ENCODE peak calls at places on chromosome 3, in eight cellular contexts. N is memory B cell, G is EL, P is HS-27A, O is NCI-H1105, I is GM04504, Y is heart right ventricle, U is RWPE1. M is an unnamed sample.

GRCh38 chr3:171876651-171877272 is 33.6 kb downstream of the TMEM212 start:
- DNase-seq in N (no peak), G (peak; percentile 92), P (peak; percentile 74), O (no peak), I (peak; percentile 88), Y (no peak), U (peak; percentile 66), M (no peak)

GRCh38 chr3:107598926-107599754 is 76.4 kb downstream of the BBX start:
- DNase-seq in N (peak; percentile 21), G (peak; percentile 21), P (no peak), O (peak; percentile 9), I (no peak), Y (peak; percentile 56), U (peak; percentile 17), M (peak; percentile 41)

GRCh38 chr3:112775011-112775742 is 71.5 kb downstream of the CD200R1L start:
- DNase-seq in N (no peak), G (peak; percentile 50), P (no peak), O (no peak), I (peak; percentile 41), Y (peak; percentile 23), U (no peak), M (no peak)

GRCh38 chr3:46098319-46098761 is 71.1 kb upstream of the XCR1 start:
- DNase-seq in N (no peak), G (peak; percentile 61), P (no peak), O (no peak), I (no peak), Y (no peak), U (no peak), M (no peak)

GRCh38 chr3:127196466-127197299 is 3.8 kb downstream of the PRR23E start:
- DNase-seq in N (no peak), G (no peak), P (no peak), O (no peak), I (no peak), Y (no peak), U (no peak), M (no peak)

GRCh38 chr3:27253831-27254230 is 115.4 kb downstream of the NEK10 start:
- DNase-seq in N (no peak), G (peak; percentile 59), P (peak; percentile 48), O (no peak), I (peak; percentile 14), Y (peak; percentile 3), U (peak; percentile 38), M (no peak)

GRCh38 chr3:148379763-148380162 is 317.9 kb upstream of the AGTR1 start:
- DNase-seq in N (no peak), G (peak; percentile 69), P (peak; percentile 33), O (peak; percentile 56), I (peak; percentile 29), Y (no peak), U (peak; percentile 13), M (no peak)

GRCh38 chr3:136893848-136894443 is 31.9 kb downstream of the NCK1 start:
- DNase-seq in N (no peak), G (peak; percentile 83), P (no peak), O (no peak), I (peak; percentile 30), Y (no peak), U (peak; percentile 41), M (no peak)

GRCh38 chr3:52032702-52033408 is 23.5 kb downstream of the DUSP7 start:
- DNase-seq in N (no peak), G (no peak), P (no peak), O (no peak), I (no peak), Y (no peak), U (no peak), M (no peak)

GRCh38 chr3:156509209-156510174 is 45.4 kb downstream of the SSR3 start:
- DNase-seq in N (peak; percentile 49), G (peak; percentile 51), P (no peak), O (peak; percentile 63), I (no peak), Y (no peak), U (peak; percentile 56), M (no peak)

GRCh38 chr3:196968233-196969000 is at the start of gene PIGZ:
- DNase-seq in N (peak; percentile 26), G (peak; percentile 48), P (no peak), O (peak; percentile 15), I (no peak), Y (no peak), U (peak; percentile 44), M (peak; percentile 45)

GRCh38 chr3:18481946-18482548 is 56.9 kb upstream of the SATB1 start:
- DNase-seq in N (no peak), G (no peak), P (no peak), O (no peak), I (no peak), Y (no peak), U (no peak), M (no peak)

GRCh38 chr3:61841111-61841845 is 279.9 kb downstream of the PTPRG start:
- DNase-seq in N (no peak), G (peak; percentile 41), P (no peak), O (no peak), I (no peak), Y (no peak), U (no peak), M (no peak)

GRCh38 chr3:148863814-148864213 is 1.3 kb upstream of the CPA3 start:
- DNase-seq in N (no peak), G (no peak), P (no peak), O (no peak), I (no peak), Y (no peak), U (no peak), M (no peak)

GRCh38 chr3:57068437-57069089 is 8.1 kb downstream of the SPATA12 start:
- DNase-seq in N (peak; percentile 79), G (peak; percentile 75), P (peak; percentile 47), O (no peak), I (peak; percentile 86), Y (peak; percentile 53), U (peak; percentile 75), M (peak; percentile 37)

GRCh38 chr3:72520205-72520604 is 328.0 kb downstream of the SHQ1 start:
- DNase-seq in N (no peak), G (no peak), P (no peak), O (no peak), I (no peak), Y (no peak), U (no peak), M (no peak)

GRCh38 chr3:152835311-152836102 is 576 bp downstream of the P2RY1 start:
- DNase-seq in N (no peak), G (peak; percentile 23), P (no peak), O (no peak), I (no peak), Y (peak; percentile 61), U (peak; percentile 36), M (peak; percentile 59)

GRCh38 chr3:129722527-129722926 is 116.1 kb upstream of the PLXND1 start:
- DNase-seq in N (no peak), G (no peak), P (no peak), O (no peak), I (no peak), Y (no peak), U (no peak), M (no peak)

GRCh38 chr3:182568206-182568605 is 225.1 kb upstream of the ATP11B start:
- DNase-seq in N (no peak), G (no peak), P (no peak), O (no peak), I (no peak), Y (no peak), U (no peak), M (no peak)

GRCh38 chr3:50658416-50658815 is 16.3 kb upstream of the DOCK3 start:
- DNase-seq in N (no peak), G (peak; percentile 69), P (no peak), O (no peak), I (peak; percentile 40), Y (no peak), U (no peak), M (no peak)

GRCh38 chr3:185115371-185115770 is 37.5 kb downstream of the C3orf70 start:
- DNase-seq in N (no peak), G (no peak), P (no peak), O (no peak), I (no peak), Y (no peak), U (no peak), M (no peak)

GRCh38 chr3:42830437-42831320 is 21.4 kb downstream of the ACKR2 start:
- DNase-seq in N (no peak), G (no peak), P (no peak), O (peak; percentile 12), I (peak; percentile 3), Y (no peak), U (peak; percentile 42), M (no peak)

GRCh38 chr3:40511031-40511718 is 5.3 kb downstream of the ZNF620 start:
- DNase-seq in N (no peak), G (no peak), P (no peak), O (no peak), I (no peak), Y (no peak), U (no peak), M (no peak)